ENCODE peak calls at places on chromosome 14, in eight cellular contexts. One of them, this sample, is unnamed.

GRCh38 chr14:74134484-74134883 is 49.7 kb downstream of the LIN52 start:
- DNase-seq in K562: no peak
- DNase-seq in GM23338: no peak
- DNase-seq in A549: no peak
- DNase-seq in HepG2: no peak
- DNase-seq in Panc1: no peak
- DNase-seq in HCT116: no peak
- DNase-seq in GM12878: no peak
- DNase-seq in this sample: no peak

GRCh38 chr14:97282210-97282609 is 485.0 kb downstream of the VRK1 start:
- DNase-seq in HCT116: no peak
- DNase-seq in Panc1: no peak
- DNase-seq in A549: no peak
- DNase-seq in HepG2: no peak
- DNase-seq in K562: no peak
- DNase-seq in GM23338: no peak
- DNase-seq in GM12878: no peak
- DNase-seq in this sample: no peak

GRCh38 chr14:106094654-106095189 is 568.3 kb downstream of the TMEM121 start:
- DNase-seq in A549: peak
- DNase-seq in K562: no peak
- DNase-seq in HCT116: no peak
- DNase-seq in HepG2: peak
- DNase-seq in GM12878: no peak
- DNase-seq in Panc1: no peak
- DNase-seq in GM23338: no peak
- DNase-seq in this sample: peak

GRCh38 chr14:74663884-74664283 is 49.0 kb downstream of the AREL1 start:
- DNase-seq in GM12878: no peak
- DNase-seq in GM23338: no peak
- DNase-seq in A549: no peak
- DNase-seq in Panc1: no peak
- DNase-seq in HepG2: no peak
- DNase-seq in K562: no peak
- DNase-seq in HCT116: no peak
- DNase-seq in this sample: no peak

GRCh38 chr14:98904677-98905076 is 367.3 kb downstream of the BCL11B start:
- DNase-seq in Panc1: no peak
- DNase-seq in A549: no peak
- DNase-seq in HepG2: no peak
- DNase-seq in K562: no peak
- DNase-seq in GM23338: no peak
- DNase-seq in HCT116: no peak
- DNase-seq in GM12878: no peak
- DNase-seq in this sample: no peak

GRCh38 chr14:90518075-90518940 is 121.5 kb downstream of the CALM1 start:
- DNase-seq in Panc1: no peak
- DNase-seq in GM23338: no peak
- DNase-seq in HCT116: no peak
- DNase-seq in K562: no peak
- DNase-seq in GM12878: no peak
- DNase-seq in A549: no peak
- DNase-seq in HepG2: no peak
- DNase-seq in this sample: no peak

GRCh38 chr14:33834101-33834955 is 116.5 kb downstream of the EGLN3 start:
- DNase-seq in GM23338: peak
- DNase-seq in A549: no peak
- DNase-seq in HCT116: no peak
- DNase-seq in K562: no peak
- DNase-seq in GM12878: no peak
- DNase-seq in Panc1: no peak
- DNase-seq in HepG2: no peak
- DNase-seq in this sample: no peak

GRCh38 chr14:72780771-72781170 is 113.1 kb downstream of the DPF3 start:
- DNase-seq in GM23338: no peak
- DNase-seq in GM12878: no peak
- DNase-seq in Panc1: no peak
- DNase-seq in HepG2: no peak
- DNase-seq in A549: no peak
- DNase-seq in K562: no peak
- DNase-seq in HCT116: no peak
- DNase-seq in this sample: no peak

GRCh38 chr14:87643005-87643404 is 350.0 kb downstream of the GALC start:
- DNase-seq in Panc1: no peak
- DNase-seq in HCT116: no peak
- DNase-seq in K562: no peak
- DNase-seq in HepG2: no peak
- DNase-seq in GM12878: no peak
- DNase-seq in A549: no peak
- DNase-seq in GM23338: no peak
- DNase-seq in this sample: no peak

GRCh38 chr14:28707814-28708213 is 58.8 kb upstream of the FOXG1 start:
- DNase-seq in K562: no peak
- DNase-seq in A549: no peak
- DNase-seq in GM12878: no peak
- DNase-seq in HepG2: no peak
- DNase-seq in HCT116: no peak
- DNase-seq in GM23338: no peak
- DNase-seq in Panc1: no peak
- DNase-seq in this sample: no peak

GRCh38 chr14:21923820-21924219 is 250.2 kb upstream of the OR4E1 start:
- DNase-seq in Panc1: no peak
- DNase-seq in A549: no peak
- DNase-seq in K562: no peak
- DNase-seq in GM12878: no peak
- DNase-seq in HCT116: no peak
- DNase-seq in HepG2: no peak
- DNase-seq in GM23338: no peak
- DNase-seq in this sample: peak

GRCh38 chr14:21921453-21921852 is 247.8 kb upstream of the OR4E1 start:
- DNase-seq in GM23338: no peak
- DNase-seq in HCT116: no peak
- DNase-seq in K562: no peak
- DNase-seq in A549: no peak
- DNase-seq in Panc1: no peak
- DNase-seq in GM12878: no peak
- DNase-seq in HepG2: no peak
- DNase-seq in this sample: no peak

DNA sequence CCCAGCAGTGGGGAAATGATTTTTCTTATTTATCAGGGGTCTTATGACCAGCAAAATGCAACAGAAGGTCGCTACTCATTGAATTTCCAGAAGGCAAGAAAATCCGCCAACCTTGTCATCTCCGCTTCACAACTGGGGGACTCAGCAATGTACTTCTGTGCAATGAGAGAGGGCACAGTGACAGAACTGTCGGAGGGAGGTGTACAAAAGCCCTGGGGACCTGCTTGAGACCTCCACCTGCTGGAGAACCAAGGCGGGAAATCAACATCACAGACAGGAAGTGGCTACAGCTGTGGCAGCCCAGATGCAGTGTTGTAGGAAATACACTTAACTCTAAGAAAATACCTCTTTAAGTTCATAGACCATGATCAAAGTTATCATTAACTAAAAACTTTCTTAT is 250.9 kb upstream of the OR4E1 start:
- DNase-seq in HepG2: no peak
- DNase-seq in Panc1: no peak
- DNase-seq in HCT116: no peak
- DNase-seq in K562: no peak
- DNase-seq in A549: no peak
- DNase-seq in GM23338: peak
- DNase-seq in GM12878: peak
- DNase-seq in this sample: no peak
- TF ChIP-seq REST in HepG2: no peak
- TF ChIP-seq REST in Panc1: no peak
- TF ChIP-seq REST in HCT116: no peak
- TF ChIP-seq REST in K562: no peak
- TF ChIP-seq REST in A549: no peak
- TF ChIP-seq REST in GM23338: no peak
- TF ChIP-seq REST in GM12878: no peak
- TF ChIP-seq REST in this sample: no peak

DNA sequence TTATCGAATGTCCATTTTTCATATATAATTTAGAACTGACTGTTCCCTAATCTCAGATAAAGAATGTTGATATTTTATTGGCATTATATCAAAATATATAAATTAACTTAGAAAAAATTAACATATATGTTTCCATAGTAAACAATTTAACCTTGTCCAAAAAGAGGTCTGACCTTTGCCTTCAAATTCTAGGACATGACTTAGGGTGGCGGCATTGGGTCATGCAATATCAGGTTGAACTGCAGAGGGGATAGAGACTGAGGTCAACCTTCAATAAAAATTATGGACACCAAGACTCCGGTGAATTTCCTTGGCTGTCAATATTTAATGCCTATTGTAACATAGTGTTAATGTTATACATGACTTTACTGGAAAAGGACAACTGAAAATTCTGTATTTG is 199.8 kb downstream of the RPL10L start:
- DNase-seq in A549: no peak
- DNase-seq in HepG2: no peak
- DNase-seq in GM23338: no peak
- DNase-seq in Panc1: no peak
- DNase-seq in K562: no peak
- DNase-seq in GM12878: no peak
- DNase-seq in HCT116: no peak
- DNase-seq in this sample: no peak
- TF ChIP-seq CTCF in A549: no peak
- TF ChIP-seq CTCF in HepG2: no peak
- TF ChIP-seq CTCF in GM23338: peak
- TF ChIP-seq CTCF in Panc1: no peak
- TF ChIP-seq CTCF in K562: no peak
- TF ChIP-seq CTCF in GM12878: no peak
- TF ChIP-seq CTCF in HCT116: no peak
- TF ChIP-seq CTCF in this sample: no peak

DNA sequence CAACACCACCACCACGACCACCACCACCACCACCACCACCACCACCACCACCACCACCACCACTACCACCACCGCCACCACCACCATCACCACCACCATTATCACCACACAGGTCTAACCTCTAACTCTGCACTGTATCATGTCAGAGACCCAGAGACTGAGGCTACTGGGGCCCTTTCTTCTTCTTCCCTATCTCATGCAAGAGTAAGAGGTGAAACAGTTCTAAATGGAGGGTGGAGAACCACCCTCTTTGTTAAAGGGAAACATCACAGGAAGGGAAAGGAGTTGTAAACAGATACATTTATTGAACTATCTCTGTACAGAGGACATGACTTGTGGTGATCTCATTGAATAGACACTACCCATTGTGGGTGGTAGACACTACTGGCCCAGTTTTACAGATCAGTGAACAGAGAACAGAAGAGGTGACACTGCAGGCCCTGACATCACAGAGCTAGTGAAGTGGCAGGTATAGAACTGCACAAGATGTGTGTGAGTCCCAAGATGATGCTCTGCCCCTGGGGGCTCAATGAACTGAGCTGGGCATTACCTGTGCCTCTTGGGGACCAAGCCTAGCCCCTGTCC is 91.6 kb downstream of the FOXN3 start:
- DNase-seq in GM23338: no peak
- DNase-seq in K562: no peak
- DNase-seq in HepG2: peak
- DNase-seq in GM12878: no peak
- DNase-seq in HCT116: no peak
- DNase-seq in Panc1: no peak
- DNase-seq in A549: no peak
- DNase-seq in this sample: no peak
- TF ChIP-seq REST in GM23338: no peak
- TF ChIP-seq REST in K562: no peak
- TF ChIP-seq REST in HepG2: no peak
- TF ChIP-seq REST in GM12878: no peak
- TF ChIP-seq REST in HCT116: no peak
- TF ChIP-seq REST in Panc1: no peak
- TF ChIP-seq REST in A549: no peak
- TF ChIP-seq REST in this sample: no peak

DNA sequence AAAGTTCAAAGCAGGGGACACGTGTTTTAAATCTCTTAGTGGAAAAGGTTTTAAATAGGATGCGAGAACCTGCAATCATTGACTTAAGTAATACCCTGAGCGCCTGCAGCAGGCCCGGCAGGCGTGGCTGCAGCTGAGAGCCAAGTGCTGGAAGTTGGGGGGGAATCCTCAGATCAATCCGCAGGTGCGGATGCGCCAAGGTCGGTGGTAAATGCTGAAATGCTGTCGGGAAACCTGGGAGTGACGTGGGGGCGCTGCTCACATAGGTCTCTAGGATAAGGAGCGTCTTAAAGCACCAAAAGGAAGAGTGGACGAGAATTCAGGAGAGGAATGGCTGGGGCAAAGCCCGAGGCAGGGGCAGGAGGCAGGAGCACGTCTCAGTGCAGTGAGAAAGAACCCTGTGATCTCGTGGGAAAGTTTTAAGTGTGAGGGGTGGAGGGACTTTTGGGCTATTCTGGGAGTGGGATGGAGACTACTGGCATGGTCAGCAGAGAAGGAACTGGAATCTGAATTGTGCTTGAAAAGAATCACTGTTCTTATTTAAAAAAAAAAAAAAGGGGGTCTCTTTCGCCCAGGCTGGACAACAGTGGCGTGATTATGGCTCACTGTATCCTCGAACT is 883 bp upstream of the CDCA4 start:
- DNase-seq in A549: peak
- DNase-seq in HCT116: peak
- DNase-seq in GM12878: no peak
- DNase-seq in Panc1: no peak
- DNase-seq in K562: peak
- DNase-seq in GM23338: peak
- DNase-seq in HepG2: peak
- DNase-seq in this sample: peak
- TF ChIP-seq CTCF in A549: peak
- TF ChIP-seq CTCF in HCT116: peak
- TF ChIP-seq CTCF in GM12878: peak
- TF ChIP-seq CTCF in Panc1: no peak
- TF ChIP-seq CTCF in K562: peak
- TF ChIP-seq CTCF in GM23338: peak
- TF ChIP-seq CTCF in HepG2: peak
- TF ChIP-seq CTCF in this sample: no peak

GRCh38 chr14:52244997-52245396 is 22.5 kb upstream of the PTGDR start:
- DNase-seq in GM23338: no peak
- DNase-seq in K562: no peak
- DNase-seq in HCT116: no peak
- DNase-seq in A549: no peak
- DNase-seq in HepG2: no peak
- DNase-seq in GM12878: no peak
- DNase-seq in Panc1: no peak
- DNase-seq in this sample: no peak
- TF ChIP-seq REST in GM23338: no peak
- TF ChIP-seq REST in K562: no peak
- TF ChIP-seq REST in HCT116: no peak
- TF ChIP-seq REST in A549: no peak
- TF ChIP-seq REST in HepG2: no peak
- TF ChIP-seq REST in GM12878: no peak
- TF ChIP-seq REST in Panc1: no peak
- TF ChIP-seq REST in this sample: no peak